ENCODE peak calls at places on chromosome 5, in four cellular contexts. B is cardiac muscle cell; G is GM23338; W is CD8-positive, alpha-beta memory T cell. U is an unnamed sample.

GRCh38 chr5:44808435-44809214 is at the start of gene MRPS30:
- DNase-seq in B (peak; percentile 99), G (peak; percentile 99), W (peak; percentile 93), U (peak; percentile 99)

GRCh38 chr5:112975721-112976431 is 722 bp upstream of the DCP2 start:
- DNase-seq in W (no peak), G (no peak), B (no peak), U (no peak)

GRCh38 chr5:54390015-54390414 is 65.5 kb upstream of the HSPB3 start:
- DNase-seq in W (no peak), G (no peak), B (peak; percentile 75), U (no peak)

GRCh38 chr5:68178579-68178978 is 37.0 kb upstream of the PIK3R1 start:
- DNase-seq in G (no peak), B (no peak), W (no peak), U (no peak)

GRCh38 chr5:33300209-33300742 is 140.5 kb upstream of the TARS1 start:
- DNase-seq in W (no peak), B (no peak), G (no peak), U (no peak)

GRCh38 chr5:87243161-87243877 is 24.4 kb upstream of the RASA1 start:
- DNase-seq in W (no peak), G (no peak), B (peak; percentile 77), U (no peak)

GRCh38 chr5:23007226-23007625 is 154.1 kb upstream of the CDH12 start:
- DNase-seq in W (no peak), G (no peak), B (no peak), U (no peak)

GRCh38 chr5:37724395-37725125 is 115.3 kb downstream of the GDNF start:
- DNase-seq in G (peak; percentile 40), W (no peak), B (peak; percentile 47), U (no peak)

GRCh38 chr5:4419276-4419675 is 720.9 kb upstream of the ADAMTS16 start:
- DNase-seq in W (no peak), G (no peak), B (no peak), U (no peak)

GRCh38 chr5:139837711-139838380 is 42.2 kb downstream of the PSD2 start:
- DNase-seq in W (no peak), G (no peak), B (no peak), U (no peak)

GRCh38 chr5:56101180-56101579 is 106.4 kb upstream of the IL6ST start:
- DNase-seq in G (no peak), W (no peak), B (no peak), U (no peak)

GRCh38 chr5:13746026-13746425 is 198.5 kb downstream of the DNAH5 start:
- DNase-seq in B (no peak), G (no peak), W (no peak), U (no peak)

GRCh38 chr5:140795259-140795641 is 598 bp downstream of the PCDHA2 start:
- DNase-seq in G (peak; percentile 85), W (no peak), B (no peak), U (no peak)

GRCh38 chr5:59569158-59569557 is 324.4 kb downstream of the PDE4D start:
- DNase-seq in B (no peak), W (no peak), G (no peak), U (no peak)

GRCh38 chr5:154446183-154447073 is 631 bp downstream of the SAP30L start:
- DNase-seq in W (peak; percentile 32), B (peak; percentile 69), G (peak; percentile 65), U (no peak)

GRCh38 chr5:15574806-15575205 is 74.8 kb downstream of the FBXL7 start:
- DNase-seq in G (no peak), B (peak; percentile 69), W (no peak), U (no peak)

GRCh38 chr5:504326-505148 is 19.7 kb downstream of the SLC9A3 start:
- DNase-seq in G (no peak), B (no peak), W (no peak), U (no peak)

GRCh38 chr5:141513627-141514329 is 24.9 kb downstream of the PCDHGC5 start:
- DNase-seq in G (peak; percentile 91), W (peak; percentile 27), B (peak; percentile 90), U (no peak)

GRCh38 chr5:51226420-51226735 is 156.9 kb upstream of the ISL1 start:
- DNase-seq in B (no peak), G (peak; percentile 94), W (no peak), U (peak; percentile 67)

DNA sequence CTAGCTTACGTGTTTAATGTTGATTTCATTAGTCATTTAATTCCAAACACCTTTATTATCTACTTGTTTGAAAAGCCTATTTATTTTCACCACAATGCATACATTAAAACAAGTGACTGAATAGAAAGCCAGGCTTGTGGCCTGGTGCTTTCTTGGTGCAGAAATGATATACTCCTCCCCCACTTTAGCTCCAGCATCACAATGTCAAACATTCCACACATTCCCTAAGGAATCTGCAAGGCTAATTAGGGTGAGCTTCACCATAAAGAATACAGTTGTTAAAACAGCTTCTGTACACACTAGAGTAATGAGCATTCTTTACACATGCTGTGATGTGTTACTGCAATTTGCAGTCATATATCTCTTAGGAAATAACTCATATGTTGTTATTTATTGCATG is 705.8 kb downstream of the CETN3 start:
- DNase-seq in G (peak; percentile 93), W (no peak), B (peak; percentile 23), U (peak; percentile 55)
- H3K4me3 ChIP-seq in G (no peak overlapping the region), W (no peak overlapping the region), B (no peak overlapping the region), U (no peak overlapping the region)

GRCh38 chr5:10602031-10602806 is 38.3 kb downstream of the ANKRD33B start:
- DNase-seq in B (no peak), W (no peak), G (no peak), U (no peak)
- H3K4me3 ChIP-seq in B (no peak overlapping the region), W (no peak overlapping the region), G (no peak overlapping the region), U (no peak overlapping the region)

DNA sequence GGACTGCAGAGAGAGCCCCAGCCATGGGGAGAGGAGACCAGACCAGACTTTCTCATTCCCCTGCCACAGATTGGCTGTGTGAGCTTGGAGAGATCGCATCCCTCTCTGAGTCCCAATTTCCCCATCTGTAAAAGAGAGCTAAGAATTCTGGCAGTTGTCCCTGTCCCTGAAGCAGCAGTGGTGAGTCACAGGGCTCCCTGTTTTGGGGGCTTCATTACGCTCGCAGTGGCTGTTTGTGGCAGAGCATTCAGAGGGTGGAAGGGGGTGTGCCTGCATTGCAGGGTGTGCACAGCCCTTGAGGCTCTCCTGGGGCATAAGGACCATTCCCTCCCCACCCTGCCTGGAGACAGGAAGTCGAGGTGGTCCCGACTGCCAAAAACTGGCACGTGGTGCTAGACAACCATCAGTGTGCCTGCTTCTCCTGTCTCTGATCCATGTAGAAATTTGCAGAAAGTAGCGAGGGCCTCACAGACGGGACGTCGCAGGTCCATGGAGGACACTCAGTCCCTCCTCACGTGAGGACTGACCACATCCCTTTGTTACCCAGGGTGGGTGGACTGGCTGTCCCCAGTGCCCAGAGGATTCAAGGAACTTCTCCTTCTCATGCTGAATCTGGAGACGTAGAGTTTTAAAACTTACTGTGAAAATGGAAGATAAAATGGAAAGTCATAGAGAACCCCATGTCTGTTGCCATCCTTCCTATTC is 35.3 kb downstream of the HRH2 start:
- DNase-seq in G (no peak), W (no peak), B (no peak), U (no peak)
- H3K4me3 ChIP-seq in G (no peak overlapping the region), W (no peak overlapping the region), B (no peak overlapping the region), U (no peak overlapping the region)

DNA sequence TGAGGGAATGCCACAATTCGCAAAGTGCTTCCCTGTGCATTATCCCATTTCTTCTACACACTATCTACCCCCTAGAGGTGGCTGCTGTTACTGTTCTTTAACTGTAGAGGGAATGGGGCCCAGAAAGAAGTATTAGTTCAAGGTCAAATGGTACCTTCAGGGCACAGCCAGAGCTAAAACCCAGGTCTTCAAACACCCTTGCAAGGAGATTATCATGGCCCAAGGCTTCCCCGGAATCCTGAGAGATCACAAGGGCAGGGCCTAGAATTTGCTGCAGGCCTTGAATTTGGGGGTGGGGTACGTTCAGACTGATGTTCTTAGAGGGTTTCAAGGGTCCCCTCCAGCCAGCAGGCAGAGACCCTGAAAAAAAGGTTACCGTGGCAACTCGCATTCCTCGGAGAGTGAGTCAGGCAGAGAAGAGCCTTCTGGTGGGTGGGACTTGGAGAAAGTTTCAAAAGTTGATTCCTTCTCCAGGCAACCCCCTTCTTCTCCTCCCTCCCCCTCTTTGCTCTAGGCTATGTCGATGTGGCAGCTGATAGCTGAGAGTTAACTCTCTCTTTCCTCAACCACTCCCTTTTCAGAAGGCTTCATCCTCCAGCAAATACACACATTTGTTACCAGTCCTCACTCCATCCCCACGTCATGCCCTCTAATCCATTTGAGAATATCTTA is 1.9 kb downstream of the SPARC start:
- DNase-seq in W (no peak), B (peak; percentile 96), G (peak; percentile 94), U (peak; percentile 73)
- H3K4me3 ChIP-seq in W (no peak overlapping the region), B (peak overlapping the region; percentile 6), G (peak overlapping the region; percentile 84), U (no peak overlapping the region)

GRCh38 chr5:57221049-57221568 is 47.2 kb downstream of the GPBP1 start:
- DNase-seq in W (peak; percentile 58), G (peak; percentile 73), B (peak; percentile 74), U (peak; percentile 22)

GRCh38 chr5:57229315-57229714 is 55.5 kb downstream of the GPBP1 start:
- DNase-seq in W (no peak), G (no peak), B (no peak), U (no peak)

DNA sequence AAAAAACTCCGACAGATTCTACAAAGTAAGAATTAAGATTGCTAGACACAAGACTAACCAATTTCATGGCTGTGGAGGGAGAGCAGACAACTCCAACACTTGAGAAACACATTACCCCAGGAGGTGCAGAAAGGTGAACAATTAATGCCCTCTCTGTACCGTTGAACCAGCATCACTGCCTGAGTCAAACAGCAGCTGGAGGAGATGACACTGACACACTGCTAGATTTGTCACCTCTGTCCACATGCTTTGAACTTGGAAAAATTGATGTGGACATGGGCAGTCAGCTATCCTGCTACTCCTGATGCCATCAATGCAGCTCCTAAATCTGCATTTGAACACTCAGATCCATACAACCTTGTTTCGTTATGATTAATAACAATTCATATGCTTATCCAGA is 51.7 kb downstream of the GPBP1 start:
- DNase-seq in B (no peak), W (no peak), G (no peak), U (no peak)
- H3K4me3 ChIP-seq in B (no peak overlapping the region), W (no peak overlapping the region), G (no peak overlapping the region), U (no peak overlapping the region)

GRCh38 chr5:179860301-179860700 is 1.7 kb upstream of the MRNIP start:
- DNase-seq in B (no peak), G (peak; percentile 32), W (no peak), U (no peak)
- H3K4me3 ChIP-seq in B (no peak overlapping the region), G (no peak overlapping the region), W (no peak overlapping the region), U (no peak overlapping the region)